ENCODE peak calls at places on chromosome 3, in four cellular contexts. O is vagina, B is SK-N-SH, Q is transverse colon. V is an unnamed sample.

GRCh38 chr3:177574232-177574856 is 377.1 kb upstream of the TBL1XR1 start:
- DNase-seq in Q (peak; percentile 59), O (no peak), B (no peak), V (no peak)

GRCh38 chr3:38153986-38154608 is 11.2 kb upstream of the OXSR1 start:
- DNase-seq in O (no peak), B (no peak), Q (no peak), V (no peak)

GRCh38 chr3:164186095-164186494 is 892.2 kb downstream of the SI start:
- DNase-seq in O (no peak), Q (no peak), B (no peak), V (no peak)

GRCh38 chr3:46895204-46895660 is 17.7 kb downstream of the PTH1R start:
- DNase-seq in B (peak; percentile 85), Q (peak; percentile 74), O (no peak), V (peak; percentile 84)

GRCh38 chr3:49359623-49360022 is 1.5 kb upstream of the GPX1 start:
- DNase-seq in B (no peak), O (no peak), Q (no peak), V (no peak)

GRCh38 chr3:98612996-98613517 is 19.6 kb upstream of the CPOX start:
- DNase-seq in B (no peak), Q (peak; percentile 33), O (no peak), V (peak; percentile 63)

GRCh38 chr3:144429719-144430121 is 458.1 kb downstream of the DIPK2A start:
- DNase-seq in Q (no peak), O (no peak), B (no peak), V (no peak)

GRCh38 chr3:116863842-116864626 is 154.5 kb downstream of the TUSC7 start:
- DNase-seq in B (peak; percentile 21), O (no peak), Q (no peak), V (no peak)

GRCh38 chr3:97736928-97737327 is 27.6 kb upstream of the ARL6 start:
- DNase-seq in Q (no peak), B (no peak), O (no peak), V (no peak)

GRCh38 chr3:136624894-136625815 is 127.0 kb downstream of the STAG1 start:
- DNase-seq in Q (no peak), O (no peak), B (no peak), V (no peak)

GRCh38 chr3:150798122-150798618 is 35.2 kb upstream of the SIAH2 start:
- DNase-seq in Q (peak; percentile 14), B (no peak), O (no peak), V (no peak)

GRCh38 chr3:13470894-13471574 is 9.1 kb upstream of the HDAC11 start:
- DNase-seq in B (no peak), O (no peak), Q (peak; percentile 45), V (no peak)

GRCh38 chr3:141795311-141795710 is 32.1 kb downstream of the GRK7 start:
- DNase-seq in B (no peak), O (no peak), Q (no peak), V (no peak)

GRCh38 chr3:42161050-42161935 is 70.1 kb downstream of the TRAK1 start:
- DNase-seq in Q (no peak), B (no peak), O (no peak), V (peak; percentile 17)

GRCh38 chr3:114709102-114709501 is 415.3 kb downstream of the TIGIT start:
- DNase-seq in B (no peak), Q (no peak), O (no peak), V (no peak)

GRCh38 chr3:19931180-19931692 is 2.8 kb downstream of the EFHB start:
- DNase-seq in B (no peak), Q (no peak), O (no peak), V (no peak)

GRCh38 chr3:132225664-132226063 is 91.5 kb upstream of the ACP3 start:
- DNase-seq in O (no peak), B (no peak), Q (no peak), V (no peak)

GRCh38 chr3:187985636-187986035 is 168.3 kb upstream of the LPP start:
- DNase-seq in Q (no peak), B (no peak), O (no peak), V (no peak)

GRCh38 chr3:21140785-21141184 is 610.2 kb downstream of the ZNF385D start:
- DNase-seq in B (no peak), O (no peak), Q (no peak), V (no peak)

GRCh38 chr3:126522363-126522788 is 1.6 kb upstream of the CHST13 start:
- DNase-seq in Q (peak; percentile 54), B (peak; percentile 88), O (no peak), V (peak; percentile 71)

GRCh38 chr3:114420072-114420471 is 126.2 kb downstream of the TIGIT start:
- DNase-seq in Q (no peak), O (no peak), B (no peak), V (no peak)

GRCh38 chr3:108096506-108097325 is 5.9 kb upstream of the CD47 start:
- DNase-seq in O (no peak), B (no peak), Q (no peak), V (no peak)

GRCh38 chr3:190084983-190085382 is 35.7 kb downstream of the P3H2 start:
- DNase-seq in Q (no peak), B (no peak), O (no peak), V (no peak)

GRCh38 chr3:141449424-141449823 is 37.4 kb upstream of the RASA2 start:
- DNase-seq in B (peak; percentile 61), Q (no peak), O (no peak), V (no peak)

GRCh38 chr3:86180696-86181095 is 810.3 kb downstream of the VGLL3 start:
- DNase-seq in O (no peak), Q (no peak), B (peak; percentile 7), V (no peak)

GRCh38 chr3:35194666-35195065 is 444.7 kb upstream of the ARPP21 start:
- DNase-seq in Q (no peak), B (no peak), O (no peak), V (no peak)

GRCh38 chr3:79886204-79886603 is 118.4 kb upstream of the ROBO1 start:
- DNase-seq in O (no peak), Q (no peak), B (peak; percentile 30), V (no peak)

GRCh38 chr3:12471228-12471627 is 13.1 kb upstream of the TSEN2 start:
- DNase-seq in Q (peak; percentile 36), O (no peak), B (no peak), V (no peak)

GRCh38 chr3:56042326-56042951 is 425.8 kb downstream of the ERC2 start:
- DNase-seq in Q (no peak), O (no peak), B (peak; percentile 57), V (no peak)

GRCh38 chr3:188077160-188077812 is 76.7 kb upstream of the LPP start:
- DNase-seq in Q (no peak), O (no peak), B (no peak), V (peak; percentile 71)

GRCh38 chr3:128011140-128011539 is 41.1 kb upstream of the SEC61A1 start:
- DNase-seq in Q (peak; percentile 58), O (no peak), B (peak; percentile 51), V (no peak)

GRCh38 chr3:55532806-55533205 is 45.7 kb upstream of the WNT5A start:
- DNase-seq in Q (no peak), B (no peak), O (no peak), V (no peak)

GRCh38 chr3:39810647-39811161 is 1.3 kb downstream of the MYRIP start:
- DNase-seq in B (no peak), Q (no peak), O (no peak), V (no peak)

GRCh38 chr3:110871869-110872268 is 199.7 kb upstream of the NECTIN3 start:
- DNase-seq in O (no peak), B (no peak), Q (no peak), V (no peak)

GRCh38 chr3:148955544-148956346 is 35.6 kb upstream of the GYG1 start:
- DNase-seq in Q (peak; percentile 35), O (no peak), B (peak; percentile 50), V (peak; percentile 90)

GRCh38 chr3:20023663-20024417 is 11.8 kb upstream of the PP2D1 start:
- DNase-seq in B (no peak), O (no peak), Q (peak; percentile 26), V (peak; percentile 76)

DNA sequence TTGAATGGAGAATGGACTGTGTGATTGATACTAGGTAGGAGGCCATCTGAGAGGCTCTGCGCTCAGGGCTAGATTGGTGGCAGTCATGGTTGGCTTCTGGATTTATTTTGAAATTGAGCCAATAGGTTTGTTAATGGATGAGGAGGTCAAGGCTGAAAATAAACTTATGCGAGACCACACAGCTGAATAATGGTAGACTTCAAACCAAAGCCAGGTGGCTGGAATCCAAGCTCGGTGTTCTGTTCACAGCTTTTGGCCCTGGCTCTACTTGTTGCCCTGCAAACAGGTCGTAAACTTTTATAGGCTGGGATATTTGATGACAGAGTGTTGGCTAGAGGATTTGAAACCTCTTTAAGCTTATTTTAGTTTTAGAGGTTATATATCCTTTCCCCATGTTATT is 160.4 kb downstream of the CHL1 start:
- DNase-seq in O (no peak), Q (peak; percentile 41), B (no peak), V (peak; percentile 79)
- TF ChIP-seq POLR2AphosphoS5 in O (peak; percentile 43), Q (no peak), B (no peak), V (no peak)

DNA sequence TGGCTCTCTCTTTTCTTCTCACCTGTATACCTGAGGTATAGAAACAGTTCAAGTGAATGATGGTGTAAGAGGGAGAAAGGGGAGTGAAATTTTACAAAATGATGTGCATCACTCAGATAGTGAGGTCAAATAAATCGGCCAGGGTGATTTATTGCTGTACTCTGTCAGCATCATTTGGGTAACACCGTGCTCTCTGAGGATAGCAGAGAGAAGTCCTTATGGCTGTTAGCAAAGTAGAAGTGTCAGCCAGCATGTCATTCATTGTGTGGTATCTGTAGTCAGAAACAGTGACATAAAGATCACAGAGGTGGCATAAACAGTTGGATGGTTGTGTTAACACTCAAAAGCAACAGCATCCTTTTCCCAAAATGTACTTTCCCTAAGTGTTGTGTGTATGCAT is 53.4 kb downstream of the PSMD6 start:
- DNase-seq in O (no peak), Q (no peak), B (no peak), V (no peak)
- H3K4me1 ChIP-seq in O (peaks cover 91% of the 10 kb centered on the region), Q (peaks cover 84% of the 10 kb centered on the region), B (peaks cover 17% of the 10 kb centered on the region), V (no peaks in the 10 kb centered on the region)

GRCh38 chr3:183290216-183290615 is 37.2 kb downstream of the B3GNT5 start:
- DNase-seq in O (no peak), Q (no peak), B (no peak), V (no peak)

GRCh38 chr3:183293966-183294365 is 40.9 kb downstream of the B3GNT5 start:
- DNase-seq in Q (no peak), O (no peak), B (no peak), V (no peak)

GRCh38 chr3:183295211-183295610 is 42.2 kb downstream of the B3GNT5 start:
- DNase-seq in B (no peak), Q (no peak), O (no peak), V (peak; percentile 70)

GRCh38 chr3:183287301-183287971 is 34.4 kb downstream of the B3GNT5 start:
- DNase-seq in Q (no peak), O (no peak), B (no peak), V (peak; percentile 81)

GRCh38 chr3:183291511-183292031 is 38.5 kb downstream of the B3GNT5 start:
- DNase-seq in O (no peak), B (no peak), Q (no peak), V (no peak)
- TF ChIP-seq POLR2AphosphoS5 in O (no peak), B (no peak), Q (no peak), V (no peak)

DNA sequence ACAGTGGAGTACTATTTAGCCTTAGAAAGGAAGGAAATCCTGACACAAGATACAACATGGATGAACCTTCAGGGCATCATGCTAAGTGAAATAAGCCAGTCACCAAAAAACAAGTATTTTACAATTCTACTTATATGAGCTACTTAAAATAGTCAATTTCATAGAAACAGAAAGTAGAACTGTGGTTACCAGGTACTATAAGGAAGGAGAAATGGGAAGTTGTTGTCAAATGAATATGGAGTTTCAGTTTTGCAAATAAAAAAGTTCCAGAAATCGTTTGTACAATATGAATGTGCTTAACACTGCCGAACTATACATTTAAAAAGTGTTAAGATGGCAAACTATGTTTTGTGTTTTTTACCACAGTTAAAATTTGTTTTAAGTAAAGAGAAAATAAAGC is 26.8 kb downstream of the TRANK1 start:
- DNase-seq in B (no peak), O (no peak), Q (no peak), V (no peak)
- H3K4me1 ChIP-seq in B (no peaks in the 10 kb centered on the region), O (peaks cover under 1% of the 10 kb centered on the region), Q (peaks cover 34% of the 10 kb centered on the region), V (no peaks in the 10 kb centered on the region)

GRCh38 chr3:17234382-17234781 is 349.6 kb downstream of the PLCL2 start:
- DNase-seq in Q (no peak), O (no peak), B (no peak), V (no peak)
- TF ChIP-seq POLR2AphosphoS5 in Q (no peak), O (no peak), B (no peak), V (no peak)